ENCODE peak calls at places on chromosomes 12 and 14, in four cellular contexts. One of them, this sample, is unnamed.

GRCh38 chr14:38243696-38244250 is 12.1 kb downstream of the CLEC14A start:
- DNase-seq in NCI-H748 treated with DMSO at 0.1 percent for 48 hours: no peak
- DNase-seq in progenitor cell of endocrine pancreas: no peak
- DNase-seq in HFFc6: no peak
- DNase-seq in this sample: no peak

GRCh38 chr12:49733219-49734017 is 7.9 kb upstream of the TMBIM6 start:
- DNase-seq in NCI-H748 treated with DMSO at 0.1 percent for 48 hours: no peak
- DNase-seq in progenitor cell of endocrine pancreas: no peak
- DNase-seq in HFFc6: no peak
- DNase-seq in this sample: no peak

GRCh38 chr12:65279387-65280112 is 1.1 kb downstream of the MSRB3 start:
- DNase-seq in NCI-H748 treated with DMSO at 0.1 percent for 48 hours: no peak
- DNase-seq in progenitor cell of endocrine pancreas: no peak
- DNase-seq in HFFc6: no peak
- DNase-seq in this sample: no peak

GRCh38 chr12:120466560-120467315 is 2.8 kb downstream of the SRSF9 start:
- DNase-seq in NCI-H748 treated with DMSO at 0.1 percent for 48 hours: no peak
- DNase-seq in progenitor cell of endocrine pancreas: peak; percentile 18
- DNase-seq in HFFc6: peak; percentile 38
- DNase-seq in this sample: peak; percentile 59

GRCh38 chr14:40944521-40944920 is 662.2 kb upstream of the LRFN5 start:
- DNase-seq in NCI-H748 treated with DMSO at 0.1 percent for 48 hours: no peak
- DNase-seq in progenitor cell of endocrine pancreas: no peak
- DNase-seq in HFFc6: no peak
- DNase-seq in this sample: no peak

GRCh38 chr14:64702493-64703392 is 1.5 kb upstream of the PLEKHG3 start:
- DNase-seq in NCI-H748 treated with DMSO at 0.1 percent for 48 hours: peak; percentile 61
- DNase-seq in progenitor cell of endocrine pancreas: peak; percentile 61
- DNase-seq in HFFc6: no peak
- DNase-seq in this sample: peak; percentile 72

GRCh38 chr12:76820888-76821482 is 57.1 kb downstream of the ZDHHC17 start:
- DNase-seq in NCI-H748 treated with DMSO at 0.1 percent for 48 hours: no peak
- DNase-seq in progenitor cell of endocrine pancreas: no peak
- DNase-seq in HFFc6: peak; percentile 26
- DNase-seq in this sample: peak; percentile 52

GRCh38 chr12:76199808-76200207 is 115.3 kb upstream of the NAP1L1 start:
- DNase-seq in NCI-H748 treated with DMSO at 0.1 percent for 48 hours: no peak
- DNase-seq in progenitor cell of endocrine pancreas: no peak
- DNase-seq in HFFc6: peak; percentile 52
- DNase-seq in this sample: no peak

GRCh38 chr12:55925870-55926737 is 1.6 kb downstream of the PYM1 start:
- DNase-seq in NCI-H748 treated with DMSO at 0.1 percent for 48 hours: peak; percentile 17
- DNase-seq in progenitor cell of endocrine pancreas: no peak
- DNase-seq in HFFc6: no peak
- DNase-seq in this sample: no peak

GRCh38 chr12:57889541-57889989 is 43.0 kb upstream of the CTDSP2 start:
- DNase-seq in NCI-H748 treated with DMSO at 0.1 percent for 48 hours: no peak
- DNase-seq in progenitor cell of endocrine pancreas: no peak
- DNase-seq in HFFc6: peak; percentile 39
- DNase-seq in this sample: no peak

GRCh38 chr14:33563492-33563891 is 387.4 kb downstream of the EGLN3 start:
- DNase-seq in NCI-H748 treated with DMSO at 0.1 percent for 48 hours: no peak
- DNase-seq in progenitor cell of endocrine pancreas: no peak
- DNase-seq in HFFc6: no peak
- DNase-seq in this sample: peak; percentile 6

GRCh38 chr12:28830491-28830890 is 318.6 kb upstream of the FAR2 start:
- DNase-seq in NCI-H748 treated with DMSO at 0.1 percent for 48 hours: no peak
- DNase-seq in progenitor cell of endocrine pancreas: no peak
- DNase-seq in HFFc6: no peak
- DNase-seq in this sample: no peak

GRCh38 chr14:37601849-37602248 is 6.4 kb downstream of the TTC6 start:
- DNase-seq in NCI-H748 treated with DMSO at 0.1 percent for 48 hours: no peak
- DNase-seq in progenitor cell of endocrine pancreas: no peak
- DNase-seq in HFFc6: no peak
- DNase-seq in this sample: no peak

GRCh38 chr14:68941820-68942219 is 37.3 kb downstream of the ACTN1 start:
- DNase-seq in NCI-H748 treated with DMSO at 0.1 percent for 48 hours: no peak
- DNase-seq in progenitor cell of endocrine pancreas: no peak
- DNase-seq in HFFc6: peak; percentile 98
- DNase-seq in this sample: peak; percentile 94

GRCh38 chr12:26704684-26705475 is 128.1 kb downstream of the ITPR2 start:
- DNase-seq in NCI-H748 treated with DMSO at 0.1 percent for 48 hours: no peak
- DNase-seq in progenitor cell of endocrine pancreas: no peak
- DNase-seq in HFFc6: peak; percentile 34
- DNase-seq in this sample: no peak

This sample was measured in cardiac muscle cell.